ENCODE peak calls at places on chromosomes 11 and 22, in nine cellular contexts. One of them, this sample, is unnamed.

GRCh38 chr22:33315954-33316353 is 257.8 kb upstream of the SYN3 start:
- DNase-seq in dorsolateral prefrontal cortex: no peak
- DNase-seq in A549: no peak
- DNase-seq in A673: no peak
- DNase-seq in HCT116: no peak
- DNase-seq in glutamatergic neuron: no peak
- DNase-seq in Calu3: no peak
- DNase-seq in tibial nerve: no peak
- DNase-seq in GM23338: no peak
- DNase-seq in this sample: no peak

GRCh38 chr11:38060930-38061329 is 1462.9 kb upstream of the RAG2 start:
- DNase-seq in HCT116: no peak
- DNase-seq in GM23338: no peak
- DNase-seq in A673: peak; percentile 23
- DNase-seq in dorsolateral prefrontal cortex: no peak
- DNase-seq in glutamatergic neuron: no peak
- DNase-seq in tibial nerve: no peak
- DNase-seq in Calu3: no peak
- DNase-seq in A549: no peak
- DNase-seq in this sample: no peak

GRCh38 chr11:68106165-68106940 is 14.8 kb downstream of the CHKA start:
- DNase-seq in glutamatergic neuron: no peak
- DNase-seq in HCT116: no peak
- DNase-seq in A549: no peak
- DNase-seq in dorsolateral prefrontal cortex: peak; percentile 42
- DNase-seq in tibial nerve: no peak
- DNase-seq in GM23338: no peak
- DNase-seq in A673: no peak
- DNase-seq in Calu3: peak; percentile 78
- DNase-seq in this sample: no peak

GRCh38 chr22:42033263-42034181 is 34.9 kb downstream of the WBP2NL start:
- DNase-seq in A549: no peak
- DNase-seq in tibial nerve: no peak
- DNase-seq in glutamatergic neuron: no peak
- DNase-seq in HCT116: no peak
- DNase-seq in dorsolateral prefrontal cortex: no peak
- DNase-seq in A673: no peak
- DNase-seq in GM23338: no peak
- DNase-seq in Calu3: no peak
- DNase-seq in this sample: no peak

GRCh38 chr11:116686891-116687290 is 85.9 kb downstream of the BUD13 start:
- DNase-seq in A673: no peak
- DNase-seq in glutamatergic neuron: no peak
- DNase-seq in A549: no peak
- DNase-seq in dorsolateral prefrontal cortex: no peak
- DNase-seq in GM23338: no peak
- DNase-seq in HCT116: no peak
- DNase-seq in Calu3: no peak
- DNase-seq in tibial nerve: no peak
- DNase-seq in this sample: no peak

GRCh38 chr11:4882543-4882942 is 843 bp downstream of the OR51T1 start:
- DNase-seq in A549: no peak
- DNase-seq in HCT116: no peak
- DNase-seq in GM23338: no peak
- DNase-seq in tibial nerve: no peak
- DNase-seq in glutamatergic neuron: no peak
- DNase-seq in Calu3: no peak
- DNase-seq in dorsolateral prefrontal cortex: no peak
- DNase-seq in A673: no peak
- DNase-seq in this sample: no peak

GRCh38 chr22:26452236-26453016 is 23.4 kb downstream of the ASPHD2 start:
- DNase-seq in A549: no peak
- DNase-seq in GM23338: no peak
- DNase-seq in dorsolateral prefrontal cortex: peak; percentile 69
- DNase-seq in Calu3: no peak
- DNase-seq in glutamatergic neuron: no peak
- DNase-seq in HCT116: no peak
- DNase-seq in tibial nerve: no peak
- DNase-seq in A673: no peak
- DNase-seq in this sample: no peak

GRCh38 chr11:77656362-77656761 is 18.8 kb upstream of the CLNS1A start:
- DNase-seq in A673: no peak
- DNase-seq in GM23338: peak; percentile 59
- DNase-seq in Calu3: no peak
- DNase-seq in HCT116: no peak
- DNase-seq in dorsolateral prefrontal cortex: no peak
- DNase-seq in glutamatergic neuron: no peak
- DNase-seq in A549: no peak
- DNase-seq in tibial nerve: no peak
- DNase-seq in this sample: no peak

GRCh38 chr11:32643526-32643925 is 59.9 kb downstream of the EIF3M start:
- DNase-seq in glutamatergic neuron: no peak
- DNase-seq in tibial nerve: no peak
- DNase-seq in GM23338: no peak
- DNase-seq in A549: peak; percentile 9
- DNase-seq in HCT116: no peak
- DNase-seq in Calu3: no peak
- DNase-seq in A673: no peak
- DNase-seq in dorsolateral prefrontal cortex: no peak
- DNase-seq in this sample: no peak

GRCh38 chr11:116390963-116391362 is 381.8 kb downstream of the BUD13 start:
- DNase-seq in glutamatergic neuron: no peak
- DNase-seq in GM23338: no peak
- DNase-seq in Calu3: no peak
- DNase-seq in tibial nerve: no peak
- DNase-seq in A673: no peak
- DNase-seq in dorsolateral prefrontal cortex: no peak
- DNase-seq in HCT116: no peak
- DNase-seq in A549: no peak
- DNase-seq in this sample: no peak

GRCh38 chr11:65208785-65209710 is 27.3 kb downstream of the CAPN1 start:
- DNase-seq in glutamatergic neuron: no peak
- DNase-seq in HCT116: no peak
- DNase-seq in tibial nerve: no peak
- DNase-seq in GM23338: no peak
- DNase-seq in dorsolateral prefrontal cortex: no peak
- DNase-seq in A673: no peak
- DNase-seq in A549: no peak
- DNase-seq in Calu3: no peak
- DNase-seq in this sample: no peak

GRCh38 chr11:29135504-29135903 is 881.3 kb downstream of the KCNA4 start:
- DNase-seq in GM23338: no peak
- DNase-seq in A549: no peak
- DNase-seq in glutamatergic neuron: no peak
- DNase-seq in HCT116: no peak
- DNase-seq in tibial nerve: no peak
- DNase-seq in A673: no peak
- DNase-seq in Calu3: no peak
- DNase-seq in dorsolateral prefrontal cortex: no peak
- DNase-seq in this sample: peak; percentile 77

GRCh38 chr11:112637046-112637445 is 324.2 kb upstream of the NCAM1 start:
- DNase-seq in glutamatergic neuron: no peak
- DNase-seq in HCT116: no peak
- DNase-seq in tibial nerve: no peak
- DNase-seq in Calu3: no peak
- DNase-seq in A673: no peak
- DNase-seq in GM23338: no peak
- DNase-seq in A549: no peak
- DNase-seq in dorsolateral prefrontal cortex: peak; percentile 28
- DNase-seq in this sample: no peak

GRCh38 chr11:19938051-19938856 is 222.0 kb downstream of the DBX1 start:
- DNase-seq in dorsolateral prefrontal cortex: no peak
- DNase-seq in A673: peak; percentile 44
- DNase-seq in Calu3: peak; percentile 74
- DNase-seq in A549: peak; percentile 63
- DNase-seq in glutamatergic neuron: peak; percentile 78
- DNase-seq in tibial nerve: no peak
- DNase-seq in GM23338: peak; percentile 79
- DNase-seq in HCT116: peak; percentile 36
- DNase-seq in this sample: peak; percentile 59

GRCh38 chr11:22666700-22667439 is 459 bp downstream of the GAS2 start:
- DNase-seq in glutamatergic neuron: peak; percentile 72
- DNase-seq in HCT116: no peak
- DNase-seq in Calu3: peak; percentile 69
- DNase-seq in tibial nerve: no peak
- DNase-seq in A673: peak; percentile 33
- DNase-seq in GM23338: peak; percentile 84
- DNase-seq in A549: no peak
- DNase-seq in dorsolateral prefrontal cortex: peak; percentile 5
- DNase-seq in this sample: no peak

GRCh38 chr11:82038151-82038550 is 695.5 kb downstream of the FAM181B start:
- DNase-seq in GM23338: no peak
- DNase-seq in A549: no peak
- DNase-seq in dorsolateral prefrontal cortex: no peak
- DNase-seq in tibial nerve: no peak
- DNase-seq in glutamatergic neuron: no peak
- DNase-seq in A673: no peak
- DNase-seq in HCT116: no peak
- DNase-seq in Calu3: no peak
- DNase-seq in this sample: no peak
- TF ChIP-seq CTCF in GM23338: peak; percentile 7
- TF ChIP-seq CTCF in A549: no peak
- TF ChIP-seq CTCF in dorsolateral prefrontal cortex: no peak
- TF ChIP-seq CTCF in tibial nerve: no peak
- TF ChIP-seq CTCF in glutamatergic neuron: no peak
- TF ChIP-seq CTCF in A673: peak; percentile 48
- TF ChIP-seq CTCF in HCT116: no peak
- TF ChIP-seq CTCF in Calu3: no peak
- TF ChIP-seq CTCF in this sample: no peak

DNA sequence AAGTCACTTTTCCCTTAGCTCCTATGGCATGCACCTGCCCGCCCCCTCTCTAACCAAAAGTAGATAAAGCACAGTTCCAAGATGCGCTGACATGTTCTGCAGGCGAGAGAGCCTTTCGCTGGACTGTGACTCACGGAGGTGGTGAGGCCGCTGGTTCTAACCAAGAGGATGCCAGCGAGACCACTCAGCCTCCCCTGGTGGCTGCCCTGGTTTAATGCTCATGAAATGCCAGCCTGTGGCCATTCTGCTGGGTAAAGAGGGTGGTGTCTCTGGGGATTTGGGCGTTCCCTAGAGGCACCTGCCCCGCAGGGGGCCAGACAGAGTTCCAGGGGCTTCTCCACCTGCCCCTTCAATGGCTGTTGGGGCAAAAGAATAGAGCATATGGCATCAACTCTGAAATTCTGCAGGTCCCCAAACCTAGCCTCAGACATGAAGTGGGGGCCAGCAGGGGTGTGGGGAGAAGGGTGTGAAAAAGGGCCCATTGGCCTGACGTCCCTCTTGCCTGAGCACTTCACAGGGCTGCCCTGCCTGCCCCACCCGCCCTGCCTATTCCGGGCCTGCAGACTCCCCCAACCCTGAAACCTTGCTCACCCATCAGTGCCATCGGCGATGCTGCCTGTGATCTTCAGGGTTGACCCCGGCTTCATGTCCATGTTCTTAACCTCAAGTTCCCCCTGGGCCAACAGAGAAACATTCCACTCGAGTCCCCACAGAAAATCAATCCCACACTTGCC is 8.5 kb downstream of the LGALS2 start:
- DNase-seq in GM23338: peak; percentile 36
- DNase-seq in dorsolateral prefrontal cortex: no peak
- DNase-seq in HCT116: peak; percentile 63
- DNase-seq in tibial nerve: no peak
- DNase-seq in A673: no peak
- DNase-seq in A549: peak; percentile 57
- DNase-seq in Calu3: peak; percentile 77
- DNase-seq in glutamatergic neuron: no peak
- DNase-seq in this sample: no peak
- TF ChIP-seq CTCF in GM23338: no peak
- TF ChIP-seq CTCF in dorsolateral prefrontal cortex: peak; percentile 30
- TF ChIP-seq CTCF in HCT116: peak; percentile 60
- TF ChIP-seq CTCF in tibial nerve: no peak
- TF ChIP-seq CTCF in A673: no peak
- TF ChIP-seq CTCF in A549: no peak
- TF ChIP-seq CTCF in Calu3: peak; percentile 34
- TF ChIP-seq CTCF in glutamatergic neuron: no peak
- TF ChIP-seq CTCF in this sample: peak; percentile 24

DNA sequence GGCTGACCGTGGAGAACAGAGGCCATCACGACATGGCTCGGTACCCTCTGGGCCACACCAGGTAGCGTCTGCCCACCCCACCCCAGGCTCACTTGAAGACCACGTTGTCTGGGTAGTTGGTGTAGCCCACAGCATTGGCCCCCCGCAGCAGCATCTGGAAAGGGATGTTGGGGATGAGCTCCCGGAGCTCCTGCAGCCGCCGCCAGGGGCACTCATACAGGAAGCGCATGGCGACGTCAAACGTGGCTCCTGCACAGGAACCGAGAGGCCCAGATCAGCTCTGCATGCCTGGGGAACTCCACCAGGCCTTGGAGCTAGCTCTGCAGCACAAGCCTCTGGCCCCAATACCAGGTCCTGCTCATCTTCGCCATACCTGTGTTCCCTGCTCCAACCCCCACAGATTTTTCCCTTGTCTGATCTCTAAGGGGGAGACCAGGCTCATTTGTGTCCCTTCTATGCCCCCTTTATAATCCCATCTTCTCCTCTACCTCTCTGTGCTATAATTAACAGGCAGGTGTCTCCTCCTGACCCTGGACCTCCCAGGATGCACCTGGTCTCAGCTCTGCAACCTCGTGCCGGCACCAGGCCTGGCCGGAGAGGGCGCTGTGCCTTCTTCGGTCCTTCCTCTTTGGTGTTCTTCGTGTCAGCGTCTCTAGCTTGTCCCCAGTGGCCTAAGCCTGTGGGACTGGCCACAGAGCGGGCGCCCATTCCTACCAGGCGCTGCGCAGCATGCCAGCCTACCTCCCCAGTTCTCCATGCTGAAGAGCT is 5.0 kb upstream of the LRFN4 start:
- DNase-seq in GM23338: peak; percentile 78
- DNase-seq in A549: peak; percentile 43
- DNase-seq in A673: peak; percentile 63
- DNase-seq in tibial nerve: no peak
- DNase-seq in dorsolateral prefrontal cortex: no peak
- DNase-seq in Calu3: no peak
- DNase-seq in glutamatergic neuron: no peak
- DNase-seq in HCT116: no peak
- DNase-seq in this sample: no peak
- TF ChIP-seq CTCF in GM23338: peak; percentile 76
- TF ChIP-seq CTCF in A549: no peak
- TF ChIP-seq CTCF in A673: peak; percentile 52
- TF ChIP-seq CTCF in tibial nerve: no peak
- TF ChIP-seq CTCF in dorsolateral prefrontal cortex: no peak
- TF ChIP-seq CTCF in Calu3: no peak
- TF ChIP-seq CTCF in glutamatergic neuron: no peak
- TF ChIP-seq CTCF in HCT116: peak; percentile 56
- TF ChIP-seq CTCF in this sample: no peak

DNA sequence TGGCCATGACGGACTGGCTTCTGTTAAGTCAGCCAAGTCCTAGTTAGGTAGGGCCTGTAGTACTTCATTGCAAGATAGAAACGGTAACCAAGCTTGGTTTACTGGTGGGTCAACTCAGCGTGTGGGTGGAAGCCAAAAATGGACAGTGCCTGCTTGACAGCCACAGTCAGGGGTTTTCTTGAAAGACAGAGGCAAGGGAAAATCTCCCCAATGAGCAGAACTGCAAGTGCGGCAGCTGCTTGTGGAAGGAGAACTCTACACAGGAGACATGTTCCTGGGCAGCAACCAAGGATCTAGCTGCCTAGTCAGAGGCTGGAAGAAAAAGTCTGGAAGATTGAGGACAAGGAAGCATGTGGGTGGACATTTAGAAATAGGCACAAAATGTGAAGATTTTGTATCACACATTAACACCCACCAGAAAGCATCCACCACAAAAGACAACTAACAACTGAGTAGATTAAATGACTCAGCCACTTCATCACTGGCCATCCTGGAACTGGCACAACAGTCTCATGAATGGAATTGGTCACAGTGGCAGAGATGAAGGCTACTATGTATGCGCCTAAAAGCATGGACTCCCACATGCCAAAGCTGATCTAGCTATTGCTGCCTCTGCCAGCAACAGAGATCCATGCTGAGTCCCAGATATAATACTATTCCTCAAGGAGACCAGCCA is 40.9 kb upstream of the SCUBE2 start:
- DNase-seq in dorsolateral prefrontal cortex: no peak
- DNase-seq in A549: no peak
- DNase-seq in glutamatergic neuron: no peak
- DNase-seq in tibial nerve: no peak
- DNase-seq in Calu3: no peak
- DNase-seq in HCT116: no peak
- DNase-seq in GM23338: no peak
- DNase-seq in A673: no peak
- DNase-seq in this sample: no peak
- TF ChIP-seq CTCF in dorsolateral prefrontal cortex: no peak
- TF ChIP-seq CTCF in A549: no peak
- TF ChIP-seq CTCF in glutamatergic neuron: no peak
- TF ChIP-seq CTCF in tibial nerve: no peak
- TF ChIP-seq CTCF in Calu3: no peak
- TF ChIP-seq CTCF in HCT116: no peak
- TF ChIP-seq CTCF in GM23338: no peak
- TF ChIP-seq CTCF in A673: no peak
- TF ChIP-seq CTCF in this sample: no peak